ENCODE peak calls at places on chromosome 9, in nine cellular contexts. R, H, G, I, F, S, A, N and B are unnamed samples.

GRCh38 chr9:38621434-38622082 is 1.2 kb upstream of the ANKRD18A start:
- DNase-seq in S (no peak), F (no peak), G (peak; percentile 14), A (peak; percentile 8), R (no peak), I (peak; percentile 45), N (no peak), H (no peak), B (peak; percentile 41)

GRCh38 chr9:73135394-73135793 is 16.3 kb upstream of the ANXA1 start:
- DNase-seq in S (no peak), G (no peak), N (no peak), H (no peak), A (no peak), F (no peak), R (no peak), I (no peak), B (no peak)

GRCh38 chr9:318646-319045 is 104.0 kb downstream of the DOCK8 start:
- DNase-seq in S (no peak), A (no peak), G (no peak), H (no peak), I (no peak), F (no peak), R (no peak), N (no peak), B (no peak)

GRCh38 chr9:101778332-101778731 is 39.9 kb upstream of the GRIN3A start:
- DNase-seq in A (no peak), N (no peak), G (no peak), I (no peak), R (no peak), S (no peak), H (no peak), F (no peak), B (no peak)

GRCh38 chr9:121613009-121613766 is 38.2 kb upstream of the DAB2IP start:
- DNase-seq in F (no peak), I (no peak), N (no peak), G (no peak), S (no peak), A (no peak), R (no peak), H (no peak), B (no peak)

GRCh38 chr9:70519912-70520724 is 105.7 kb upstream of the KLF9 start:
- DNase-seq in R (no peak), A (no peak), N (no peak), S (no peak), F (no peak), G (no peak), I (no peak), H (no peak), B (no peak)

GRCh38 chr9:3732077-3733038 is 206.6 kb upstream of the RFX3 start:
- DNase-seq in N (peak; percentile 82), R (peak; percentile 41), I (peak; percentile 20), H (no peak), A (peak; percentile 55), S (peak; percentile 39), F (no peak), G (peak; percentile 16), B (peak; percentile 45)

GRCh38 chr9:130023147-130023787 is 19.7 kb downstream of the FNBP1 start:
- DNase-seq in G (no peak), R (no peak), F (no peak), N (no peak), S (no peak), I (no peak), H (no peak), A (no peak), B (no peak)

GRCh38 chr9:129322022-129322621 is 144.1 kb upstream of the IER5L start:
- DNase-seq in G (no peak), I (no peak), S (no peak), H (no peak), F (no peak), N (no peak), A (no peak), R (no peak), B (no peak)

GRCh38 chr9:136965771-136966484 is 11.4 kb upstream of the PTGDS start:
- DNase-seq in G (no peak), I (no peak), R (no peak), F (peak; percentile 47), S (no peak), N (no peak), A (no peak), H (peak; percentile 45), B (no peak)

GRCh38 chr9:37988602-37989001 is 80.4 kb downstream of the SHB start:
- DNase-seq in I (no peak), G (no peak), F (no peak), S (no peak), A (no peak), N (no peak), H (no peak), R (no peak), B (no peak)

GRCh38 chr9:38154501-38155421 is 85.7 kb upstream of the SHB start:
- DNase-seq in I (peak; percentile 46), G (no peak), R (no peak), A (no peak), F (no peak), N (no peak), S (no peak), H (no peak), B (no peak)

GRCh38 chr9:24036459-24036858 is 210.4 kb upstream of the ELAVL2 start:
- DNase-seq in I (no peak), G (no peak), S (no peak), N (no peak), A (no peak), H (no peak), F (no peak), R (no peak), B (no peak)

GRCh38 chr9:117725426-117725887 is 21.3 kb downstream of the TLR4 start:
- DNase-seq in I (no peak), G (no peak), R (no peak), N (no peak), A (no peak), S (no peak), F (no peak), H (no peak), B (no peak)

GRCh38 chr9:136832581-136832980 is 9.7 kb upstream of the AJM1 start:
- DNase-seq in N (no peak), A (no peak), S (no peak), F (no peak), I (no peak), R (no peak), H (no peak), G (no peak), B (no peak)